ENCODE peak calls at places on chromosomes 11 and 22, in eight cellular contexts. D is NCI-H748 treated with DMSO at 0.1 percent for 48 hours, G is NCI-H460, X is neural progenitor cell, Q is mammary epithelial cell, M is cardiac fibroblast, A is T-helper 9 cell, J is B cell. I is an unnamed sample.

GRCh38 chr22:29082826-29083545 is 10.2 kb downstream of the KREMEN1 start:
- DNase-seq in D (no peak), G (no peak), X (no peak), Q (no peak), M (no peak), A (no peak), J (no peak), I (no peak)

GRCh38 chr22:47344414-47344813 is 582.0 kb downstream of the TBC1D22A start:
- DNase-seq in D (no peak), G (no peak), X (no peak), Q (no peak), M (no peak), A (no peak), J (no peak), I (no peak)

GRCh38 chr22:41539146-41540005 is 4.9 kb downstream of the POLR3H start:
- DNase-seq in D (no peak), G (no peak), X (no peak), Q (no peak), M (no peak), A (no peak), J (no peak), I (no peak)

GRCh38 chr22:50683086-50683993 is 10.7 kb downstream of the SHANK3 start:
- DNase-seq in D (no peak), G (no peak), X (peak), Q (no peak), M (no peak), A (no peak), J (peak), I (no peak)

GRCh38 chr11:74754507-74755255 is 6.0 kb downstream of the RNF169 start:
- DNase-seq in D (no peak), G (peak), X (no peak), Q (peak), M (peak), A (no peak), J (no peak), I (peak)

GRCh38 chr11:4095509-4096230 is 1.1 kb downstream of the RRM1 start:
- DNase-seq in D (no peak), G (no peak), X (no peak), Q (peak), M (peak), A (no peak), J (peak), I (no peak)

GRCh38 chr11:12091957-12092558 is 18.3 kb upstream of the MICAL2 start:
- DNase-seq in D (peak), G (no peak), X (peak), Q (no peak), M (no peak), A (no peak), J (no peak), I (no peak)

GRCh38 chr11:69375316-69376154 is 81.6 kb downstream of the MYEOV start:
- DNase-seq in D (no peak), G (no peak), X (no peak), Q (no peak), M (no peak), A (no peak), J (no peak), I (no peak)

GRCh38 chr11:20647976-20648565 is 21.3 kb upstream of the NELL1 start:
- DNase-seq in D (peak), G (peak), X (peak), Q (peak), M (peak), A (peak), J (peak), I (peak)

I was measured in dermis microvascular lymphatic vessel endothelial cell.